ENCODE peak calls at places on chromosome 6, in five cellular contexts. V, Z, B, O and Q are unnamed samples.

GRCh38 chr6:57137392-57137791 is 34.7 kb upstream of the BAG2 start:
- DNase-seq in V (no peak), Z (no peak), B (no peak), O (no peak), Q (no peak)

GRCh38 chr6:41634657-41635056 is 3.6 kb upstream of the MDFI start:
- DNase-seq in V (peak; percentile 78), Z (no peak), B (no peak), O (no peak), Q (no peak)

GRCh38 chr6:147947521-147947920 is 395.1 kb upstream of the SASH1 start:
- DNase-seq in V (peak; percentile 37), Z (no peak), B (peak; percentile 9), O (no peak), Q (no peak)

GRCh38 chr6:123962508-123962907 is 158.8 kb downstream of the NKAIN2 start:
- DNase-seq in V (no peak), Z (no peak), B (no peak), O (no peak), Q (no peak)

GRCh38 chr6:110662468-110663211 is 152.6 kb downstream of the CDK19 start:
- DNase-seq in V (no peak), Z (no peak), B (peak; percentile 13), O (no peak), Q (peak; percentile 26)

GRCh38 chr6:138285800-138286199 is 67.5 kb upstream of the PBOV1 start:
- DNase-seq in V (no peak), Z (no peak), B (no peak), O (no peak), Q (no peak)

GRCh38 chr6:30325150-30325872 is 1.4 kb upstream of the TRIM39 start:
- DNase-seq in V (peak; percentile 62), Z (peak; percentile 57), B (peak; percentile 88), O (peak; percentile 66), Q (no peak)

GRCh38 chr6:96794980-96795379 is 42.3 kb downstream of the GPR63 start:
- DNase-seq in V (peak; percentile 57), Z (no peak), B (peak; percentile 19), O (no peak), Q (peak; percentile 92)

GRCh38 chr6:167493310-167493709 is 168.4 kb downstream of the TTLL2 start:
- DNase-seq in V (no peak), Z (no peak), B (no peak), O (no peak), Q (no peak)

GRCh38 chr6:31354248-31354647 is 2.7 kb downstream of the HLA-B start:
- DNase-seq in V (no peak), Z (no peak), B (no peak), O (no peak), Q (no peak)

GRCh38 chr6:104943781-104944180 is 13.1 kb upstream of the LIN28B start:
- DNase-seq in V (peak; percentile 21), Z (peak; percentile 11), B (peak; percentile 47), O (no peak), Q (no peak)

GRCh38 chr6:86706449-86706848 is 230.9 kb upstream of the HTR1E start:
- DNase-seq in V (no peak), Z (peak; percentile 10), B (no peak), O (peak; percentile 15), Q (no peak)

GRCh38 chr6:56684342-56685101 is 41.8 kb upstream of the DST start:
- DNase-seq in V (no peak), Z (no peak), B (no peak), O (no peak), Q (no peak)

GRCh38 chr6:168100011-168100802 is 21.2 kb upstream of the FRMD1 start:
- DNase-seq in V (no peak), Z (no peak), B (no peak), O (no peak), Q (no peak)

GRCh38 chr6:131349199-131349598 is 213.9 kb downstream of the AKAP7 start:
- DNase-seq in V (no peak), Z (no peak), B (no peak), O (no peak), Q (no peak)

GRCh38 chr6:45075246-45075645 is 252.9 kb upstream of the RUNX2 start:
- DNase-seq in V (peak; percentile 99), Z (no peak), B (peak; percentile 95), O (no peak), Q (no peak)

GRCh38 chr6:5866547-5867051 is 140.1 kb downstream of the NRN1 start:
- DNase-seq in V (peak; percentile 75), Z (peak; percentile 31), B (peak; percentile 78), O (no peak), Q (no peak)

GRCh38 chr6:15026832-15027231 is 219.0 kb upstream of the JARID2 start:
- DNase-seq in V (peak; percentile 23), Z (no peak), B (no peak), O (no peak), Q (no peak)

GRCh38 chr6:11848852-11849731 is 70.5 kb upstream of the ADTRP start:
- DNase-seq in V (peak; percentile 68), Z (no peak), B (peak; percentile 33), O (no peak), Q (peak; percentile 18)

DNA sequence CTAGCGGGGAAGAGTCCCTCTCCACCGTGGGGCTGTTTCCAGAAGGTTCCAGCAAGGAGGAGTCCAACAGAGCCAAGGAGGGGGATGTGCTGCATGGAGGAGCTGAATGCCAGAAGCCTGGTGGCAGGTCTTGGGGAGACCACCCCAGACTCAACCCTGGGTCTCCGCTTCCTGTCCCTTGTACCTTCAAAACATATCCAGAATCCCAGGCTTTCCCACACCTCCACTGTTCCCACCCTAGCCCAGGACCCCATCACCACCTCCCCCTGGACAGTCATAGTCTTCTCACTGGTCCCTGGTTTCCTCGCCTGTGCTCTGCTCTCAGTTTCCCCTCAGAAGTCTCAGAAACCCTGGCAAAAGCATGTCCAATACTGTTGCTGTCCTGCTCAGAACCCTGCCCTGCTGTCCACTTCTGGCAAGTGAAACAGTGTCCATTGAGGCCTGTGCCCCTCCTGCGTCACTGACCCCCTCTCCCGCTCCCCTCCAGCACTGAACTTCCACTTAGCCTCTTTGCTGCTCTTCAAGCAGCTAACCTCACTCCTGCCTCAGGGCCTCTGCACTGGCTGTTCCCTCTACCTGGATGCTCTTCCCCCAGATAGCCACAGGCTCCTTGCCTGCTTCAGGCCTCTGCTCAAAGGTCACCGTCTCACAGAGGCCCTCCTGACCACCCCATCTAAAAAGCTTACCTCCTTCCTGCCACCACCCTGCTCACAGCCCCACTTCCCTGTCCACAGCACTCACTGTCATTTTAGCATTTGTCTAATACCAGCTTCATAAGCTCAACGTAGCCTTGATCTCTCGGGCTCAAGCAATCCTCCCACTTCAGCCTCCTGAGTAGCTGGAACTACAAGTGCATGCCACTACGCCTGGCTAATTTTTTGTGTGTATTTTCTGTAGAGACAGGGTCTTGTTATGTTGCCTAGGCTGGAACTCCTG is 169.2 kb downstream of the GRM4 start:
- DNase-seq in V (no peak), Z (no peak), B (no peak), O (no peak), Q (no peak)
- H3K4me3 ChIP-seq in V (no peak overlapping the region), Z (no peak overlapping the region), B (no peak overlapping the region), O (no peak overlapping the region), Q (no peak overlapping the region)

GRCh38 chr6:77650098-77650663 is 2.7 kb upstream of the MEI4 start:
- DNase-seq in V (peak; percentile 1), Z (peak; percentile 37), B (no peak), O (peak; percentile 81), Q (no peak)
- H3K9ac ChIP-seq in V (no peak overlapping the region), Z (peak overlapping the region; percentile 12), B (no peak overlapping the region), O (peak overlapping the region; percentile 53), Q (no peak overlapping the region)

GRCh38 chr6:3742076-3742425 is 9.5 kb downstream of the PXDC1 start:
- DNase-seq in V (no peak), Z (no peak), B (no peak), O (no peak), Q (no peak)

GRCh38 chr6:3744211-3744900 is 7.2 kb downstream of the PXDC1 start:
- DNase-seq in V (peak; percentile 29), Z (no peak), B (peak; percentile 67), O (no peak), Q (no peak)

GRCh38 chr6:3741477-3741871 is 10.0 kb downstream of the PXDC1 start:
- DNase-seq in V (no peak), Z (no peak), B (no peak), O (no peak), Q (no peak)

GRCh38 chr6:3743541-3743940 is 8.0 kb downstream of the PXDC1 start:
- DNase-seq in V (no peak), Z (no peak), B (no peak), O (no peak), Q (no peak)

GRCh38 chr6:3742426-3743344 is 8.8 kb downstream of the PXDC1 start:
- DNase-seq in V (peak; percentile 62), Z (peak; percentile 81), B (peak; percentile 85), O (peak; percentile 60), Q (no peak)
- TF ChIP-seq EZH2 in V (no peak), Z (no peak), B (no peak), O (no peak), Q (no peak)

GRCh38 chr6:126076992-126077664 is 90.8 kb downstream of the TRMT11 start:
- DNase-seq in V (no peak), Z (no peak), B (no peak), O (no peak), Q (no peak)

GRCh38 chr6:126075335-126076071 is 89.2 kb downstream of the TRMT11 start:
- DNase-seq in V (no peak), Z (no peak), B (no peak), O (no peak), Q (no peak)

GRCh38 chr6:126083875-126084274 is 97.5 kb downstream of the TRMT11 start:
- DNase-seq in V (no peak), Z (no peak), B (no peak), O (no peak), Q (no peak)

GRCh38 chr6:126072834-126073233 is 86.5 kb downstream of the TRMT11 start:
- DNase-seq in V (no peak), Z (no peak), B (no peak), O (no peak), Q (no peak)

GRCh38 chr6:126077810-126078791 is 91.8 kb downstream of the TRMT11 start:
- DNase-seq in V (no peak), Z (no peak), B (peak; percentile 83), O (no peak), Q (peak; percentile 5)
- H3K4me3 ChIP-seq in V (no peak overlapping the region), Z (no peak overlapping the region), B (peak overlapping the region; percentile 15), O (no peak overlapping the region), Q (no peak overlapping the region)

GRCh38 chr6:134169881-134170486 is 117.6 kb upstream of the SLC2A12 start:
- DNase-seq in V (no peak), Z (no peak), B (peak; percentile 14), O (no peak), Q (no peak)

GRCh38 chr6:134170844-134171243 is 118.4 kb upstream of the SLC2A12 start:
- DNase-seq in V (no peak), Z (no peak), B (peak; percentile 40), O (no peak), Q (no peak)

GRCh38 chr6:134172020-134172766 is 119.8 kb upstream of the SLC2A12 start:
- DNase-seq in V (no peak), Z (no peak), B (peak; percentile 21), O (no peak), Q (no peak)

GRCh38 chr6:134173007-134173690 is 120.7 kb upstream of the SLC2A12 start:
- DNase-seq in V (no peak), Z (no peak), B (peak; percentile 26), O (no peak), Q (no peak)

DNA sequence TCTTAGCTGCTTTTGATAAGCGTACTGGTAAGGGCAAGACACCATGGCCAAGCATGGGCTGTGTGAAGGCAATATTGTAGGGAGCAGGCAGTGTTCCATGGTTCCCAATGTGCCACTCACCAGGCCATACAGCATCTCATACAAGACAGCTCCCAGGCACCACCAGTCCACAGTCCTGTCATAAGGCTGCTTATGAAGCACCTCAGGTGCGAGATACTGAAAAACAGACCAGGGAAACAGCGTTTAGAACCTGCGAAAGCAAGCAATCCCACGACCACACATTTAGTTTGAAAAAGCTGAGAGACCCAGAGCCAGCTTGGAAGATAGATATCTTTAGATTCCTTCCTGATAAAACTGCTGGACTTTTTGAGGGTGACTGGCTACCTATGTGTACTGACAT is 119.1 kb upstream of the SLC2A12 start:
- DNase-seq in V (no peak), Z (no peak), B (no peak), O (no peak), Q (no peak)
- H3K9ac ChIP-seq in V (no peak overlapping the region), Z (no peak overlapping the region), B (peak overlapping the region; percentile 99), O (no peak overlapping the region), Q (peak overlapping the region; percentile 45)